ENCODE peak calls at places on chromosomes 3 and 15, in eight cellular contexts. X is suprapubic skin, T is transverse colon, W is stomach, B is sigmoid colon, Q is Panc1, U is esophagus muscularis mucosa, Z is HepG2. M is an unnamed sample.

GRCh38 chr3:141444586-141445285 is 42.1 kb upstream of the RASA2 start:
- DNase-seq in X (no peak), T (no peak), W (no peak), B (no peak), Q (no peak), U (no peak), Z (no peak), M (no peak)

GRCh38 chr3:48502728-48503168 is 1.2 kb downstream of the SHISA5 start:
- DNase-seq in X (no peak), T (peak; percentile 23), W (peak; percentile 66), B (peak; percentile 76), Q (no peak), U (no peak), Z (no peak), M (no peak)

GRCh38 chr3:102053375-102053989 is 204.2 kb downstream of the NFKBIZ start:
- DNase-seq in X (no peak), T (no peak), W (no peak), B (no peak), Q (no peak), U (no peak), Z (no peak), M (no peak)

GRCh38 chr3:141414800-141415462 is 46.6 kb downstream of the ZBTB38 start:
- DNase-seq in X (no peak), T (no peak), W (no peak), B (no peak), Q (no peak), U (no peak), Z (no peak), M (no peak)

GRCh38 chr3:49727154-49727923 is 3.6 kb upstream of the GMPPB start:
- DNase-seq in X (peak; percentile 76), T (no peak), W (no peak), B (no peak), Q (no peak), U (no peak), Z (no peak), M (peak; percentile 50)

GRCh38 chr3:13137808-13138565 is 64.8 kb upstream of the IQSEC1 start:
- DNase-seq in X (peak; percentile 57), T (peak; percentile 5), W (no peak), B (peak; percentile 55), Q (no peak), U (no peak), Z (no peak), M (no peak)

GRCh38 chr3:177426151-177426904 is 229.0 kb upstream of the TBL1XR1 start:
- DNase-seq in X (no peak), T (no peak), W (no peak), B (no peak), Q (no peak), U (no peak), Z (no peak), M (no peak)

GRCh38 chr15:78621810-78622402 is 1.1 kb upstream of the CHRNA3 start:
- DNase-seq in X (peak; percentile 68), T (no peak), W (peak; percentile 18), B (no peak), Q (no peak), U (no peak), Z (no peak), M (no peak)

GRCh38 chr3:21390136-21390535 is 360.9 kb downstream of the ZNF385D start:
- DNase-seq in X (no peak), T (no peak), W (no peak), B (no peak), Q (no peak), U (no peak), Z (no peak), M (no peak)

GRCh38 chr15:98381446-98381845 is 266.9 kb upstream of the IGF1R start:
- DNase-seq in X (no peak), T (no peak), W (no peak), B (no peak), Q (no peak), U (no peak), Z (no peak), M (no peak)

GRCh38 chr3:164060923-164061322 is 1017.4 kb downstream of the SI start:
- DNase-seq in X (no peak), T (no peak), W (no peak), B (no peak), Q (no peak), U (no peak), Z (no peak), M (no peak)

GRCh38 chr15:62153228-62153627 is 11.9 kb downstream of the C2CD4B start:
- DNase-seq in X (no peak), T (no peak), W (no peak), B (no peak), Q (no peak), U (peak; percentile 42), Z (no peak), M (no peak)

GRCh38 chr3:11721114-11721440 is 77.4 kb upstream of the VGLL4 start:
- DNase-seq in X (no peak), T (no peak), W (no peak), B (no peak), Q (no peak), U (no peak), Z (no peak), M (no peak)

GRCh38 chr3:9897408-9898372 is 5.0 kb upstream of the IL17RE start:
- DNase-seq in X (no peak), T (peak; percentile 67), W (peak; percentile 81), B (no peak), Q (no peak), U (no peak), Z (peak; percentile 98), M (no peak)

DNA sequence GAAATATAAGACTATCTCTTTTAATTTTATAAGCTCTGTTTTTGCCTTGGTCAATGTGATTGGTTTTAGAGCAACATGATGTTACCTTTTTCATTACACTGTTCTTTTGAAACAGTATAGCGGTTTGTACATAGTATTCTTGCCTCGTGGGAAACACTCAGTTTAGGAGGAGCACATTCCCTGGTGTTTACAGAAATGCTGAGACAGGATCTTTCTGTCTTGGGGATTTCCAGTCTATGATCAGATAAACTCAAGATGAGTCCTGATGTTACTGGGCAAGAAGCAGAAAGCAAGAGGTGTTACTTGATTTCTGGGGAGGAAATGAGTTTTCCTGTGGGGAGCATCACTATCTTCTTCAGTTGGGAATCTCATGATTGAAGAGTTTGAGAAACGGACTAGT is 2.5 kb downstream of the TMEM266 start:
- DNase-seq in X (no peak), T (no peak), W (no peak), B (no peak), Q (no peak), U (no peak), Z (no peak), M (no peak)
- TF ChIP-seq POLR2AphosphoS5 in X (no peak), T (no peak), W (no peak), B (no peak), Q (no peak), U (no peak), Z (no peak), M (no peak)

GRCh38 chr3:149958171-149958796 is 12.4 kb downstream of the PFN2 start:
- DNase-seq in X (no peak), T (no peak), W (no peak), B (no peak), Q (no peak), U (no peak), Z (no peak), M (no peak)

GRCh38 chr3:149955449-149955848 is 15.2 kb downstream of the PFN2 start:
- DNase-seq in X (no peak), T (no peak), W (no peak), B (no peak), Q (no peak), U (no peak), Z (no peak), M (no peak)

GRCh38 chr3:149959443-149959842 is 11.3 kb downstream of the PFN2 start:
- DNase-seq in X (no peak), T (no peak), W (no peak), B (no peak), Q (no peak), U (no peak), Z (no peak), M (no peak)

GRCh38 chr3:149957352-149958140 is 13.1 kb downstream of the PFN2 start:
- DNase-seq in X (no peak), T (no peak), W (no peak), B (no peak), Q (no peak), U (no peak), Z (no peak), M (no peak)

GRCh38 chr3:149954812-149955211 is 15.9 kb downstream of the PFN2 start:
- DNase-seq in X (no peak), T (no peak), W (no peak), B (no peak), Q (no peak), U (no peak), Z (no peak), M (no peak)
- TF ChIP-seq POLR2AphosphoS5 in X (no peak), T (no peak), W (no peak), B (no peak), Q (no peak), U (no peak), Z (no peak), M (no peak)

GRCh38 chr3:193861036-193861435 is 268.0 kb downstream of the OPA1 start:
- DNase-seq in X (no peak), T (no peak), W (no peak), B (no peak), Q (no peak), U (no peak), Z (no peak), M (no peak)

GRCh38 chr3:193859195-193859594 is 266.2 kb downstream of the OPA1 start:
- DNase-seq in X (no peak), T (peak; percentile 72), W (no peak), B (no peak), Q (no peak), U (no peak), Z (no peak), M (no peak)

GRCh38 chr3:193865339-193865738 is 270.6 kb upstream of the HES1 start:
- DNase-seq in X (no peak), T (no peak), W (no peak), B (no peak), Q (no peak), U (no peak), Z (no peak), M (no peak)

GRCh38 chr3:193865879-193866480 is 270.0 kb upstream of the HES1 start:
- DNase-seq in X (no peak), T (no peak), W (no peak), B (no peak), Q (no peak), U (no peak), Z (no peak), M (no peak)

GRCh38 chr3:193863657-193864323 is 270.8 kb downstream of the OPA1 start:
- DNase-seq in X (no peak), T (no peak), W (no peak), B (peak; percentile 75), Q (no peak), U (no peak), Z (no peak), M (no peak)
- TF ChIP-seq POLR2AphosphoS5 in X (no peak), T (no peak), W (no peak), B (peak; percentile 77), Q (no peak), U (peak; percentile 84), Z (no peak), M (no peak)

GRCh38 chr15:31215490-31216209 is 111.0 kb upstream of the KLF13 start:
- DNase-seq in X (peak; percentile 89), T (peak; percentile 92), W (peak; percentile 90), B (peak; percentile 92), Q (no peak), U (no peak), Z (peak; percentile 54), M (peak; percentile 90)
- TF ChIP-seq POLR2AphosphoS5 in X (no peak), T (peak; percentile 83), W (peak; percentile 68), B (peak; percentile 77), Q (peak; percentile 42), U (peak; percentile 75), Z (no peak), M (no peak)